ENCODE peak calls at places on chromosome 1, in six cellular contexts. One of them, this sample, is unnamed.

GRCh38 chr1:148290881-148291280 is 138.8 kb upstream of the NBPF11 start:
- DNase-seq in testis: no peak
- DNase-seq in brain microvascular endothelial cell: no peak
- DNase-seq in neuronal stem cell: no peak
- DNase-seq in pancreas: no peak
- DNase-seq in fibroblast of the aortic adventitia: peak
- DNase-seq in this sample: no peak

GRCh38 chr1:200794506-200795065 is 55.9 kb downstream of the CAMSAP2 start:
- DNase-seq in fibroblast of the aortic adventitia: no peak
- DNase-seq in testis: no peak
- DNase-seq in pancreas: no peak
- DNase-seq in brain microvascular endothelial cell: no peak
- DNase-seq in neuronal stem cell: no peak
- DNase-seq in this sample: no peak

GRCh38 chr1:7471836-7472235 is 299.3 kb upstream of the VAMP3 start:
- DNase-seq in fibroblast of the aortic adventitia: peak
- DNase-seq in brain microvascular endothelial cell: no peak
- DNase-seq in testis: no peak
- DNase-seq in neuronal stem cell: no peak
- DNase-seq in pancreas: peak
- DNase-seq in this sample: no peak

GRCh38 chr1:41607810-41608209 is 123.3 kb upstream of the EDN2 start:
- DNase-seq in fibroblast of the aortic adventitia: no peak
- DNase-seq in testis: no peak
- DNase-seq in neuronal stem cell: no peak
- DNase-seq in pancreas: no peak
- DNase-seq in brain microvascular endothelial cell: no peak
- DNase-seq in this sample: no peak

GRCh38 chr1:211474426-211474825 is 17.5 kb downstream of the RD3 start:
- DNase-seq in fibroblast of the aortic adventitia: peak
- DNase-seq in neuronal stem cell: no peak
- DNase-seq in testis: peak
- DNase-seq in brain microvascular endothelial cell: no peak
- DNase-seq in pancreas: no peak
- DNase-seq in this sample: no peak

GRCh38 chr1:86067626-86068025 is 88.9 kb downstream of the COL24A1 start:
- DNase-seq in testis: no peak
- DNase-seq in pancreas: no peak
- DNase-seq in fibroblast of the aortic adventitia: peak
- DNase-seq in neuronal stem cell: no peak
- DNase-seq in brain microvascular endothelial cell: peak
- DNase-seq in this sample: no peak

GRCh38 chr1:170168263-170168662 is 22.5 kb downstream of the NTMT2 start:
- DNase-seq in brain microvascular endothelial cell: no peak
- DNase-seq in pancreas: no peak
- DNase-seq in neuronal stem cell: no peak
- DNase-seq in fibroblast of the aortic adventitia: peak
- DNase-seq in testis: no peak
- DNase-seq in this sample: no peak

GRCh38 chr1:2962946-2963345 is 58.3 kb upstream of the ACTRT2 start:
- DNase-seq in neuronal stem cell: no peak
- DNase-seq in pancreas: peak
- DNase-seq in testis: no peak
- DNase-seq in fibroblast of the aortic adventitia: no peak
- DNase-seq in brain microvascular endothelial cell: no peak
- DNase-seq in this sample: no peak

GRCh38 chr1:161905269-161905884 is 118.3 kb downstream of the OLFML2B start:
- DNase-seq in pancreas: no peak
- DNase-seq in neuronal stem cell: no peak
- DNase-seq in brain microvascular endothelial cell: no peak
- DNase-seq in testis: peak
- DNase-seq in fibroblast of the aortic adventitia: peak
- DNase-seq in this sample: no peak

GRCh38 chr1:54054438-54054749 is 986 bp downstream of the TCEANC2 start:
- DNase-seq in testis: no peak
- DNase-seq in fibroblast of the aortic adventitia: no peak
- DNase-seq in brain microvascular endothelial cell: no peak
- DNase-seq in neuronal stem cell: no peak
- DNase-seq in pancreas: no peak
- DNase-seq in this sample: no peak

GRCh38 chr1:225838793-225839192 is 28.9 kb downstream of the EPHX1 start:
- DNase-seq in neuronal stem cell: no peak
- DNase-seq in testis: no peak
- DNase-seq in pancreas: peak
- DNase-seq in brain microvascular endothelial cell: no peak
- DNase-seq in fibroblast of the aortic adventitia: no peak
- DNase-seq in this sample: no peak

GRCh38 chr1:161207173-161207572 is 5.0 kb downstream of the NDUFS2 start:
- DNase-seq in pancreas: no peak
- DNase-seq in testis: peak
- DNase-seq in fibroblast of the aortic adventitia: no peak
- DNase-seq in neuronal stem cell: no peak
- DNase-seq in brain microvascular endothelial cell: peak
- DNase-seq in this sample: no peak

GRCh38 chr1:18662286-18662639 is 31.6 kb downstream of the PAX7 start:
- DNase-seq in pancreas: no peak
- DNase-seq in neuronal stem cell: no peak
- DNase-seq in brain microvascular endothelial cell: no peak
- DNase-seq in testis: no peak
- DNase-seq in fibroblast of the aortic adventitia: no peak
- DNase-seq in this sample: no peak
- H3K4me3 ChIP-seq in pancreas: no peak
- H3K4me3 ChIP-seq in neuronal stem cell: no peak
- H3K4me3 ChIP-seq in brain microvascular endothelial cell: no peak
- H3K4me3 ChIP-seq in testis: no peak
- H3K4me3 ChIP-seq in fibroblast of the aortic adventitia: no peak
- H3K4me3 ChIP-seq in this sample: no peak

GRCh38 chr1:183871568-183871967 is 66.6 kb downstream of the RGL1 start:
- DNase-seq in fibroblast of the aortic adventitia: no peak
- DNase-seq in neuronal stem cell: no peak
- DNase-seq in pancreas: no peak
- DNase-seq in testis: peak
- DNase-seq in brain microvascular endothelial cell: no peak
- DNase-seq in this sample: no peak

GRCh38 chr1:183873642-183874041 is 68.7 kb downstream of the RGL1 start:
- DNase-seq in fibroblast of the aortic adventitia: no peak
- DNase-seq in neuronal stem cell: no peak
- DNase-seq in pancreas: no peak
- DNase-seq in testis: no peak
- DNase-seq in brain microvascular endothelial cell: no peak
- DNase-seq in this sample: no peak

GRCh38 chr1:183871142-183871541 is 66.2 kb downstream of the RGL1 start:
- DNase-seq in fibroblast of the aortic adventitia: peak
- DNase-seq in testis: no peak
- DNase-seq in pancreas: no peak
- DNase-seq in neuronal stem cell: no peak
- DNase-seq in brain microvascular endothelial cell: peak
- DNase-seq in this sample: no peak

GRCh38 chr1:183870351-183871077 is 65.6 kb downstream of the RGL1 start:
- DNase-seq in fibroblast of the aortic adventitia: peak
- DNase-seq in testis: peak
- DNase-seq in pancreas: no peak
- DNase-seq in neuronal stem cell: no peak
- DNase-seq in brain microvascular endothelial cell: peak
- DNase-seq in this sample: no peak

DNA sequence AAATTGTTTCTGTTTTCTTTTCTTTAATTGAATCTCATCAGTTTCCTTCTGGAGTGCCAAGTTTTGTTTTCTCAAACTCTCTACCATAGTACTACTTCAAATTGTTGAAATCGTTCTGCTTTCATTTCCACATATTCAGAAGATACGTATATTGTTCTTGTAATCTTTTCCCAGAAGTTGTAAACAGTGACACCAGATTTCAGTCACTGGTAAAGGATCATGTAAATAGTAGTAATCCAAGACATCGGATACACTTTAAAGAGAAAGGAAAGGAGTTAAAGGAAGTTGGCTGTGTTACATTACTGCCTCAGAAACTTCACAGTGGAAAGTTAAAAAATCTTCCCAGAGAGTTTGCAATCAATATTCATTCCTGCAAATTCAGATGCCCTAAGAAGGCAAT is 67.5 kb downstream of the RGL1 start:
- DNase-seq in neuronal stem cell: no peak
- DNase-seq in testis: no peak
- DNase-seq in fibroblast of the aortic adventitia: peak
- DNase-seq in pancreas: no peak
- DNase-seq in brain microvascular endothelial cell: no peak
- DNase-seq in this sample: no peak
- H3K4me3 ChIP-seq in neuronal stem cell: no peak
- H3K4me3 ChIP-seq in testis: no peak
- H3K4me3 ChIP-seq in fibroblast of the aortic adventitia: no peak
- H3K4me3 ChIP-seq in pancreas: no peak
- H3K4me3 ChIP-seq in brain microvascular endothelial cell: no peak
- H3K4me3 ChIP-seq in this sample: no peak

GRCh38 chr1:25620211-25620610 is 3.6 kb downstream of the MAN1C1 start:
- DNase-seq in pancreas: no peak
- DNase-seq in fibroblast of the aortic adventitia: no peak
- DNase-seq in neuronal stem cell: no peak
- DNase-seq in brain microvascular endothelial cell: no peak
- DNase-seq in testis: no peak
- DNase-seq in this sample: no peak

GRCh38 chr1:25617626-25618432 is 1.2 kb downstream of the MAN1C1 start:
- DNase-seq in brain microvascular endothelial cell: no peak
- DNase-seq in pancreas: peak
- DNase-seq in testis: no peak
- DNase-seq in fibroblast of the aortic adventitia: no peak
- DNase-seq in neuronal stem cell: no peak
- DNase-seq in this sample: no peak

GRCh38 chr1:25620701-25621350 is 4.2 kb downstream of the MAN1C1 start:
- DNase-seq in brain microvascular endothelial cell: no peak
- DNase-seq in fibroblast of the aortic adventitia: no peak
- DNase-seq in neuronal stem cell: no peak
- DNase-seq in pancreas: no peak
- DNase-seq in testis: no peak
- DNase-seq in this sample: no peak

GRCh38 chr1:25618433-25618808 is 1.8 kb downstream of the MAN1C1 start:
- DNase-seq in neuronal stem cell: no peak
- DNase-seq in brain microvascular endothelial cell: no peak
- DNase-seq in pancreas: no peak
- DNase-seq in testis: no peak
- DNase-seq in fibroblast of the aortic adventitia: no peak
- DNase-seq in this sample: no peak

DNA sequence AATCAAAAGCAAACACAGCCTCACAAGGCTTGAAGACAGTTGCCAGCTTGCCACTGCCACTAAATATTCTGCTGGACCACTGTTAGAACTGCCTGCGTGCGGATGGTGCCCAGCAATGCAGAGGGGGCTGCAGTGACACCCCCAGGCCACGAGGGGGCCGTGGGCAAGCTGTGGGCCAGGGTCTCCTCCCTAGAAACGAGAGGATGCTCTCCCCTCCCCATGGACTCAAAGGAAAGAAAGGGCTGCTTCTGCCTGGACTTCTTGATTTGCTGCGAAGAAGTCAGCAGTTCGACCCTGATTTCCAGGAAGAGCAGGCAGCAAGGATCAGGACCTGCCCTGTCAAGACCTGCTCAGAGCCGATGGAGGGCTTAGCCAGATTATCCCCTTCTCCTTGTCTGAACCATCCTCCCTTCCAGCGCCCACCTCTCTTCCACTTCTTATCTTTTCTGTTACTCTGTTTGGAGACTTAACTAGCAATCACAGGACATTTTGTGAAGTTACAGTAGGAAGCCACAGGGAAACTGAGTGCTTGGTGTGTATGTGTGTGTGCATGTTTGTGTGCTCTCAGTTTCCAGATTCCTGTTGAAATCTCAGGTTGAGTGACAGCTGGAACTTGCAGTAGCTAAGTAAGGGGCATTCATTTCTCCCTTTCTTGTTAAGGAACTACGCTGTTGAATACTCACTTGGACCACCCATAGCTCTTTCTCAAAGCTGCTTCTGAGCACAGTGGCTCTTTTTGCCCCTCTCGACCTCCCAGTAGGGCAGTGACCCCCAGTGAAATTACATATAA is 2.7 kb downstream of the MAN1C1 start:
- DNase-seq in fibroblast of the aortic adventitia: peak
- DNase-seq in testis: peak
- DNase-seq in brain microvascular endothelial cell: no peak
- DNase-seq in pancreas: peak
- DNase-seq in neuronal stem cell: peak
- DNase-seq in this sample: no peak
- H3K4me3 ChIP-seq in fibroblast of the aortic adventitia: no peak
- H3K4me3 ChIP-seq in testis: no peak
- H3K4me3 ChIP-seq in brain microvascular endothelial cell: no peak
- H3K4me3 ChIP-seq in pancreas: no peak
- H3K4me3 ChIP-seq in neuronal stem cell: peak
- H3K4me3 ChIP-seq in this sample: no peak

GRCh38 chr1:1034438-1034759 is 14.5 kb downstream of the AGRN start:
- DNase-seq in testis: no peak
- DNase-seq in brain microvascular endothelial cell: no peak
- DNase-seq in neuronal stem cell: no peak
- DNase-seq in pancreas: no peak
- DNase-seq in fibroblast of the aortic adventitia: no peak
- DNase-seq in this sample: no peak
- H3K4me3 ChIP-seq in testis: peak
- H3K4me3 ChIP-seq in brain microvascular endothelial cell: no peak
- H3K4me3 ChIP-seq in neuronal stem cell: peak
- H3K4me3 ChIP-seq in pancreas: no peak
- H3K4me3 ChIP-seq in fibroblast of the aortic adventitia: no peak
- H3K4me3 ChIP-seq in this sample: no peak

DNA sequence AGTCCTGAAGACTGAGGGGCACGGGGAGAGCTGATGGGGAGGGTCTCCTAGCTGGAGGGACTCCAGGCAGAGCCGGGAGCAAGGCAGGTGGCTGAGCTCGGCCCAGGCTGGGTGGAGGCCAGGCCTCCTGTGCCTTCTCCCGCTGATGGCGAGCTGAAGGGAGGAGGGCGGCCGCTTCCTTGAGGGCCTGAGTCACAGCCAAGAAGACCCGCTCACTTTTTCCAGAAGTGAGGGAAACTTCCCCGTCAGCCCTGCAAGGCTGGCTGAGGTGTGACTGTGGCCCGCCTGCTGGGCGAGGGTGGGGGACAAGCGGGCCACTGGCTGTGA is 1.7 kb upstream of the VWA1 start:
- DNase-seq in brain microvascular endothelial cell: no peak
- DNase-seq in pancreas: peak
- DNase-seq in testis: no peak
- DNase-seq in neuronal stem cell: no peak
- DNase-seq in fibroblast of the aortic adventitia: peak
- DNase-seq in this sample: no peak
- H3K4me3 ChIP-seq in brain microvascular endothelial cell: no peak
- H3K4me3 ChIP-seq in pancreas: no peak
- H3K4me3 ChIP-seq in testis: no peak
- H3K4me3 ChIP-seq in neuronal stem cell: peak
- H3K4me3 ChIP-seq in fibroblast of the aortic adventitia: no peak
- H3K4me3 ChIP-seq in this sample: no peak

GRCh38 chr1:36179220-36179600 is 23.2 kb downstream of the MAP7D1 start:
- DNase-seq in pancreas: peak
- DNase-seq in fibroblast of the aortic adventitia: no peak
- DNase-seq in testis: no peak
- DNase-seq in brain microvascular endothelial cell: no peak
- DNase-seq in neuronal stem cell: no peak
- DNase-seq in this sample: no peak
- H3K4me3 ChIP-seq in pancreas: no peak
- H3K4me3 ChIP-seq in fibroblast of the aortic adventitia: no peak
- H3K4me3 ChIP-seq in testis: peak
- H3K4me3 ChIP-seq in brain microvascular endothelial cell: no peak
- H3K4me3 ChIP-seq in neuronal stem cell: no peak
- H3K4me3 ChIP-seq in this sample: no peak

GRCh38 chr1:179142889-179143299 is 61.0 kb downstream of the TOR3A start:
- DNase-seq in fibroblast of the aortic adventitia: peak
- DNase-seq in neuronal stem cell: no peak
- DNase-seq in brain microvascular endothelial cell: peak
- DNase-seq in pancreas: no peak
- DNase-seq in testis: no peak
- DNase-seq in this sample: no peak
- H3K4me3 ChIP-seq in fibroblast of the aortic adventitia: peak
- H3K4me3 ChIP-seq in neuronal stem cell: no peak
- H3K4me3 ChIP-seq in brain microvascular endothelial cell: peak
- H3K4me3 ChIP-seq in pancreas: no peak
- H3K4me3 ChIP-seq in testis: no peak
- H3K4me3 ChIP-seq in this sample: no peak

This sample was measured in lung.